ENCODE peak calls at places on chromosome 10, in eight cellular contexts. E is endodermal cell, X is tibial nerve, W is tibial artery, Y is adrenal gland, L is A549, C is GM23248, G is upper lobe of right lung. T is an unnamed sample. For H3K4me1, the result is how much of the 10 kb centered on the place peaks cover.

GRCh38 chr10:62560207-62560819 is 186.1 kb downstream of the ZNF365 start:
- DNase-seq in E (no peak), X (no peak), W (peak), Y (no peak), L (no peak), C (peak), G (no peak), T (no peak)

GRCh38 chr10:86283466-86284287 is 82.9 kb downstream of the GRID1 start:
- DNase-seq in E (no peak), X (no peak), W (no peak), Y (no peak), L (no peak), C (no peak), G (no peak), T (no peak)

GRCh38 chr10:121437596-121437995 is 160.6 kb downstream of the FGFR2 start:
- DNase-seq in E (peak), X (peak), W (no peak), Y (no peak), L (no peak), C (no peak), G (peak), T (no peak)

GRCh38 chr10:95540514-95541052 is 20.6 kb downstream of the SORBS1 start:
- DNase-seq in E (no peak), X (no peak), W (no peak), Y (no peak), L (no peak), C (no peak), G (no peak), T (no peak)

GRCh38 chr10:124093076-124093773 is at the start of gene CHST15:
- DNase-seq in E (peak), X (no peak), W (peak), Y (peak), L (peak), C (peak), G (peak), T (peak)

GRCh38 chr10:79160191-79160590 is 91.4 kb downstream of the ZMIZ1 start:
- DNase-seq in E (no peak), X (no peak), W (no peak), Y (no peak), L (no peak), C (peak), G (no peak), T (no peak)

GRCh38 chr10:114825513-114826253 is 4.1 kb downstream of the FHIP2A start:
- DNase-seq in E (no peak), X (no peak), W (no peak), Y (peak), L (no peak), C (peak), G (no peak), T (no peak)

GRCh38 chr10:61452229-61452651 is 941 bp downstream of the TMEM26 start:
- DNase-seq in E (peak), X (no peak), W (no peak), Y (no peak), L (no peak), C (no peak), G (no peak), T (peak)

GRCh38 chr10:71840936-71841335 is 10.1 kb downstream of the PSAP start:
- DNase-seq in E (no peak), X (no peak), W (no peak), Y (no peak), L (no peak), C (no peak), G (no peak), T (no peak)

GRCh38 chr10:5945561-5946418 is 31.6 kb downstream of the IL15RA start:
- DNase-seq in E (no peak), X (no peak), W (peak), Y (peak), L (no peak), C (peak), G (peak), T (no peak)

GRCh38 chr10:3008518-3009195 is 58.7 kb upstream of the PFKP start:
- DNase-seq in E (peak), X (no peak), W (no peak), Y (no peak), L (no peak), C (no peak), G (no peak), T (no peak)

GRCh38 chr10:29200280-29200679 is 88.6 kb upstream of the LYZL1 start:
- DNase-seq in E (no peak), X (no peak), W (no peak), Y (no peak), L (no peak), C (no peak), G (no peak), T (no peak)

GRCh38 chr10:97371696-97372095 is 29.4 kb downstream of the RRP12 start:
- DNase-seq in E (no peak), X (no peak), W (no peak), Y (no peak), L (no peak), C (no peak), G (no peak), T (no peak)

GRCh38 chr10:89263091-89263490 is 11.5 kb upstream of the LIPA start:
- DNase-seq in E (no peak), X (no peak), W (no peak), Y (no peak), L (no peak), C (no peak), G (no peak), T (no peak)

GRCh38 chr10:13684252-13684791 is 97.6 kb downstream of the PRPF18 start:
- DNase-seq in E (no peak), X (peak), W (peak), Y (peak), L (no peak), C (peak), G (peak), T (peak)

GRCh38 chr10:42790835-42791234 is 8.2 kb downstream of the BMS1 start:
- DNase-seq in E (no peak), X (no peak), W (no peak), Y (no peak), L (no peak), C (peak), G (no peak), T (no peak)

GRCh38 chr10:102869290-102870198 is at the start of gene AS3MT:
- DNase-seq in E (peak), X (no peak), W (no peak), Y (peak), L (peak), C (peak), G (peak), T (peak)

GRCh38 chr10:100826983-100827818 is 81.8 kb downstream of the PAX2 start:
- DNase-seq in E (peak), X (no peak), W (no peak), Y (no peak), L (peak), C (peak), G (no peak), T (peak)

GRCh38 chr10:44946201-44946600 is 13.4 kb upstream of the RASSF4 start:
- DNase-seq in E (no peak), X (no peak), W (no peak), Y (no peak), L (no peak), C (peak), G (no peak), T (no peak)

GRCh38 chr10:83816942-83817341 is 322.4 kb upstream of the GHITM start:
- DNase-seq in E (no peak), X (no peak), W (no peak), Y (no peak), L (no peak), C (no peak), G (no peak), T (no peak)

GRCh38 chr10:95573953-95574604 is 12.9 kb upstream of the SORBS1 start:
- DNase-seq in E (no peak), X (no peak), W (no peak), Y (no peak), L (no peak), C (no peak), G (no peak), T (no peak)

GRCh38 chr10:64859911-64860310 is 1338.7 kb downstream of the REEP3 start:
- DNase-seq in E (no peak), X (no peak), W (no peak), Y (no peak), L (no peak), C (no peak), G (no peak), T (no peak)

GRCh38 chr10:66187096-66187733 is 738.6 kb upstream of the LRRTM3 start:
- DNase-seq in E (no peak), X (no peak), W (no peak), Y (no peak), L (no peak), C (no peak), G (no peak), T (no peak)

GRCh38 chr10:124643281-124644009 is 100.7 kb downstream of the FAM53B start:
- DNase-seq in E (no peak), X (no peak), W (no peak), Y (no peak), L (no peak), C (no peak), G (no peak), T (no peak)

GRCh38 chr10:43380610-43381222 is 9.3 kb downstream of the FXYD4 start:
- DNase-seq in E (no peak), X (no peak), W (no peak), Y (no peak), L (peak), C (peak), G (no peak), T (no peak)

GRCh38 chr10:55630491-55631056 is 730.5 kb downstream of the ZWINT start:
- DNase-seq in E (peak), X (no peak), W (no peak), Y (peak), L (no peak), C (peak), G (peak), T (no peak)

GRCh38 chr10:58967551-58968418 is 208.7 kb upstream of the PHYHIPL start:
- DNase-seq in E (peak), X (no peak), W (no peak), Y (no peak), L (peak), C (no peak), G (peak), T (peak)

GRCh38 chr10:120689766-120690539 is 161.2 kb upstream of the WDR11 start:
- DNase-seq in E (no peak), X (no peak), W (no peak), Y (no peak), L (no peak), C (peak), G (no peak), T (no peak)

DNA sequence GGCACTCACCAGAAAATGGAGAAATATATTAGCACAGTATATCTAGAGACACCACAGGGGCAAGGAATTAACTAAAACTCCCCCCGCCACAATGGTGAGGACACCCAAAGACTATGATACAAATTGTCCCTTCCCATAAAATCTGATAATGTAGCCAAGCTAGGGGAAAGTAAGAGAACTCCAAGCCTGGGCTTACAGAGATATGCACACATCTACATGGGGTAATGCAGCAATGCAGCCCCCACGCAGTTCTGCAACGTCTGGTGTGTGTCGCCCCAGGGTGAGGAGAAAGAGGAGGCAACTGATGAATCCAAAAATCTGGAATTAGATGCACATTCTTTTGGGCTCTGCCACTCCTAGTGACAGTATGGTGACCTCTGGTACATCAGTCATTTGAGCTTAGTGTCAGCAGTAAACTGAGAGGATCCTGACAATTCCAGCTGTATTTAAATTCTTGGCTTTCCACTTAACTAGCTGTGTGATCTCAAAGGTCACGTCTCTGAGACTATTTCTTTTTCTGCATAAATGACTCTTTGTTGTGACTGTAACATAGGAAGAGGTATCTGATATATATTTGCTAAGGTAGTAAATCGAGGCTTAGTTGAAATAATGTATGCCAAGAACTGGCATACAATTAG is 51.6 kb downstream of the PIP4K2A start:
- DNase-seq in E (no peak), X (no peak), W (no peak), Y (no peak), L (no peak), C (no peak), G (no peak), T (no peak)
- H3K4me1 ChIP-seq in E (under half), X (under half), W (under half), Y (under half), L (under half), C (under half), G (under half), T (under half)

GRCh38 chr10:132189016-132189415 is 2.3 kb downstream of the DPYSL4 start:
- DNase-seq in E (no peak), X (no peak), W (no peak), Y (no peak), L (no peak), C (no peak), G (no peak), T (no peak)
- H3K4me1 ChIP-seq in E (under half), X (under half), W (under half), Y (under half), L (under half), C (under half), G (under half), T (under half)

GRCh38 chr10:130335336-130335735 is 199.1 kb downstream of the GLRX3 start:
- DNase-seq in E (no peak), X (no peak), W (no peak), Y (no peak), L (no peak), C (no peak), G (no peak), T (no peak)
- H3K4me1 ChIP-seq in E (under half), X (under half), W (under half), Y (under half), L (under half), C (under half), G (under half), T (under half)

GRCh38 chr10:70604106-70604505 is 1.6 kb upstream of the PRF1 start:
- DNase-seq in E (no peak), X (no peak), W (no peak), Y (no peak), L (no peak), C (no peak), G (no peak), T (no peak)

GRCh38 chr10:70601775-70602174 is 766 bp downstream of the PRF1 start:
- DNase-seq in E (no peak), X (no peak), W (no peak), Y (no peak), L (no peak), C (no peak), G (no peak), T (no peak)

GRCh38 chr10:70605153-70605552 is 2.6 kb upstream of the PRF1 start:
- DNase-seq in E (no peak), X (no peak), W (no peak), Y (no peak), L (no peak), C (no peak), G (no peak), T (no peak)

GRCh38 chr10:70602665-70603438 is at the start of gene PRF1:
- DNase-seq in E (peak), X (no peak), W (no peak), Y (no peak), L (no peak), C (no peak), G (peak), T (no peak)

DNA sequence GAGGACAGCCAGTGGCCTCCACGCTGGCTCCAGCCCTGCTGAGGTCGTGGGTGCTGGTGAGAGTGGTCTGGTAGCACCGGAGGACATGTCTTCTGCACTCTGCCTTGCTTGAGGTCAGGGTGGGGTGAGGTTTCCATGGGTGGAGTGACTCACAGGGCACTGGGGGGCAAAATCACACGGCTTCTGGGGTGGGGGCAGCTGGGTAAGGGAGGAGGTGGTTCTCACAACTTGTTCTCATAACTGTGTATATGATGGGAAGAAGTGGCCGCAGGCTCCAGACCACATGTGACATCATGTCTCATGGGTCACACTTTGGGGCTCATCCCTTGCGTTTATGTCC is 868 bp upstream of the PRF1 start:
- DNase-seq in E (no peak), X (no peak), W (no peak), Y (no peak), L (no peak), C (no peak), G (no peak), T (no peak)
- H3K4me1 ChIP-seq in E (under half), X (under half), W (under half), Y (under half), L (under half), C (under half), G (under half), T (under half)

DNA sequence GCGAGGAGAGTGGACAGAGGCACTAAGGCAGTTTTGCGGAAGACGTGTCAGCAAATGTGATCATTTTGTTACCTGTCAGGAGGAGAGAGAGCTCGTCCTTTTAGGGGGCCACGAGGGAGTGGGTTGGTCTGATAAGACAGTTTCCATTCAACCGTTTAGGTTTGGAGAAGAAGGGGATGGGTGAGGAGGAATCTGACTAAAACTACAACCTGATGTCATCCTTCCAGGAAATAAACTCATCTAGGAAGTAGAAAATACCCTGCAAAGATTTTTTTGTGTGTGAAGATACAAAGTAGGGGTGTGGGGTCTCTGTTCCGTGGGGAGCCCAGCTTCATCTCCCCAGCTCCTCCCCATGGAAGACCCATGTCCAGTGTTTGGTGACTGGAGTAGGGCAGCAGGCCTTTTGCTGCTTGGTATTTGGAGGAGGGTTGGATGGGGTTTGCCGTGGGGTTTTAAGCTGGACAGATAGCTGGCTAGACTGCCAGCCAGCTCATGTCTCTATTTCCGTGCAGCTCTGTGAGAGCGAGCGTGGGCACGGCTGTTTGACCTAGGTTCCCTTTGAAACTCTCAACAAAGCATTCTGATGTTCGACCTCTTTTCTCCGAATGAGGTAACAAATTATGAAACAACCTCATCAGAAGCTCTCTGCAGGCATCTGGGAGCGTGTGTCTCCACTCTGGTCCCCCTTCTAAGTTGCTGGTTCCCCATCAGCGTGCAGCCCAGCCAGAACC is 136.0 kb upstream of the TCF7L2 start:
- DNase-seq in E (no peak), X (no peak), W (no peak), Y (no peak), L (no peak), C (no peak), G (no peak), T (no peak)
- H3K4me1 ChIP-seq in E (under half), X (under half), W (under half), Y (under half), L (under half), C (under half), G (under half), T (under half)

GRCh38 chr10:30818010-30818660 is 188.6 kb upstream of the LYZL2 start:
- DNase-seq in E (no peak), X (no peak), W (peak), Y (no peak), L (no peak), C (peak), G (no peak), T (no peak)
- H3K4me1 ChIP-seq in E (under half), X (under half), W (half or more), Y (under half), L (under half), C (half or more), G (under half), T (under half)

GRCh38 chr10:17065273-17065672 is 64.3 kb downstream of the CUBN start:
- DNase-seq in E (no peak), X (no peak), W (no peak), Y (no peak), L (no peak), C (no peak), G (no peak), T (no peak)

GRCh38 chr10:17064435-17064834 is 65.2 kb downstream of the CUBN start:
- DNase-seq in E (no peak), X (no peak), W (no peak), Y (no peak), L (no peak), C (no peak), G (no peak), T (no peak)

GRCh38 chr10:17061418-17061817 is 68.2 kb downstream of the CUBN start:
- DNase-seq in E (no peak), X (no peak), W (no peak), Y (no peak), L (no peak), C (peak), G (no peak), T (no peak)

GRCh38 chr10:17062009-17062408 is 67.6 kb downstream of the CUBN start:
- DNase-seq in E (no peak), X (no peak), W (no peak), Y (no peak), L (peak), C (peak), G (no peak), T (no peak)

GRCh38 chr10:17062493-17063487 is 66.8 kb downstream of the CUBN start:
- DNase-seq in E (peak), X (peak), W (peak), Y (no peak), L (peak), C (peak), G (no peak), T (peak)
- H3K4me1 ChIP-seq in E (under half), X (under half), W (under half), Y (under half), L (under half), C (half or more), G (under half), T (under half)

GRCh38 chr10:110502072-110502845 is 4.6 kb downstream of the DUSP5 start:
- DNase-seq in E (no peak), X (no peak), W (no peak), Y (no peak), L (no peak), C (no peak), G (no peak), T (no peak)
- H3K4me1 ChIP-seq in E (under half), X (under half), W (under half), Y (half or more), L (half or more), C (half or more), G (half or more), T (under half)

GRCh38 chr10:104324931-104325330 is 13.3 kb downstream of the ITPRIP start:
- DNase-seq in E (no peak), X (peak), W (no peak), Y (no peak), L (no peak), C (no peak), G (no peak), T (no peak)
- H3K4me1 ChIP-seq in E (under half), X (half or more), W (half or more), Y (half or more), L (under half), C (under half), G (half or more), T (under half)